ENCODE peak calls at places on chromosomes 11 and 22, in seven cellular contexts. One of them, this sample, is unnamed.

GRCh38 chr11:117171007-117171647 is 7.4 kb upstream of the SIDT2 start:
- DNase-seq in brain microvascular endothelial cell: no peak
- DNase-seq in choroid plexus epithelial cell: no peak
- DNase-seq in dorsolateral prefrontal cortex: no peak
- DNase-seq in CD4-positive, alpha-beta memory T cell: no peak
- DNase-seq in fibroblast of lung: no peak
- DNase-seq in lower leg skin: peak
- DNase-seq in this sample: no peak

GRCh38 chr11:26947904-26948639 is 45.8 kb upstream of the FIBIN start:
- DNase-seq in brain microvascular endothelial cell: peak
- DNase-seq in choroid plexus epithelial cell: peak
- DNase-seq in dorsolateral prefrontal cortex: no peak
- DNase-seq in CD4-positive, alpha-beta memory T cell: no peak
- DNase-seq in fibroblast of lung: peak
- DNase-seq in lower leg skin: no peak
- DNase-seq in this sample: no peak

GRCh38 chr11:74138572-74138971 is 32.2 kb downstream of the C2CD3 start:
- DNase-seq in brain microvascular endothelial cell: peak
- DNase-seq in choroid plexus epithelial cell: peak
- DNase-seq in dorsolateral prefrontal cortex: no peak
- DNase-seq in CD4-positive, alpha-beta memory T cell: no peak
- DNase-seq in fibroblast of lung: peak
- DNase-seq in lower leg skin: no peak
- DNase-seq in this sample: no peak

GRCh38 chr22:47333625-47334024 is 571.2 kb downstream of the TBC1D22A start:
- DNase-seq in brain microvascular endothelial cell: peak
- DNase-seq in choroid plexus epithelial cell: peak
- DNase-seq in dorsolateral prefrontal cortex: no peak
- DNase-seq in CD4-positive, alpha-beta memory T cell: no peak
- DNase-seq in fibroblast of lung: peak
- DNase-seq in lower leg skin: peak
- DNase-seq in this sample: no peak

GRCh38 chr11:33706961-33707360 is 6.3 kb upstream of the C11orf91 start:
- DNase-seq in brain microvascular endothelial cell: no peak
- DNase-seq in choroid plexus epithelial cell: no peak
- DNase-seq in dorsolateral prefrontal cortex: no peak
- DNase-seq in CD4-positive, alpha-beta memory T cell: no peak
- DNase-seq in fibroblast of lung: no peak
- DNase-seq in lower leg skin: no peak
- DNase-seq in this sample: no peak

GRCh38 chr11:8768625-8769333 is 86.2 kb downstream of the RPL27A start:
- DNase-seq in brain microvascular endothelial cell: peak
- DNase-seq in choroid plexus epithelial cell: peak
- DNase-seq in dorsolateral prefrontal cortex: no peak
- DNase-seq in CD4-positive, alpha-beta memory T cell: no peak
- DNase-seq in fibroblast of lung: peak
- DNase-seq in lower leg skin: peak
- DNase-seq in this sample: peak

GRCh38 chr11:44437122-44437521 is 127.2 kb upstream of the ALX4 start:
- DNase-seq in brain microvascular endothelial cell: no peak
- DNase-seq in choroid plexus epithelial cell: no peak
- DNase-seq in dorsolateral prefrontal cortex: no peak
- DNase-seq in CD4-positive, alpha-beta memory T cell: no peak
- DNase-seq in fibroblast of lung: no peak
- DNase-seq in lower leg skin: no peak
- DNase-seq in this sample: no peak

GRCh38 chr11:115054541-115055538 is 376.5 kb downstream of the NXPE2 start:
- DNase-seq in brain microvascular endothelial cell: no peak
- DNase-seq in choroid plexus epithelial cell: no peak
- DNase-seq in dorsolateral prefrontal cortex: no peak
- DNase-seq in CD4-positive, alpha-beta memory T cell: no peak
- DNase-seq in fibroblast of lung: peak
- DNase-seq in lower leg skin: no peak
- DNase-seq in this sample: no peak

GRCh38 chr11:106449756-106450155 is 372.3 kb downstream of the AASDHPPT start:
- DNase-seq in brain microvascular endothelial cell: no peak
- DNase-seq in choroid plexus epithelial cell: no peak
- DNase-seq in dorsolateral prefrontal cortex: no peak
- DNase-seq in CD4-positive, alpha-beta memory T cell: no peak
- DNase-seq in fibroblast of lung: no peak
- DNase-seq in lower leg skin: no peak
- DNase-seq in this sample: no peak

GRCh38 chr11:1086171-1087102 is 11.8 kb downstream of the MUC2 start:
- DNase-seq in brain microvascular endothelial cell: no peak
- DNase-seq in choroid plexus epithelial cell: no peak
- DNase-seq in dorsolateral prefrontal cortex: no peak
- DNase-seq in CD4-positive, alpha-beta memory T cell: no peak
- DNase-seq in fibroblast of lung: no peak
- DNase-seq in lower leg skin: no peak
- DNase-seq in this sample: peak

GRCh38 chr11:63749624-63750023 is 19.0 kb downstream of the ZFTA start:
- DNase-seq in brain microvascular endothelial cell: no peak
- DNase-seq in choroid plexus epithelial cell: no peak
- DNase-seq in dorsolateral prefrontal cortex: no peak
- DNase-seq in CD4-positive, alpha-beta memory T cell: no peak
- DNase-seq in fibroblast of lung: no peak
- DNase-seq in lower leg skin: peak
- DNase-seq in this sample: no peak

GRCh38 chr11:128453444-128454336 is 133.7 kb downstream of the ETS1 start:
- DNase-seq in brain microvascular endothelial cell: peak
- DNase-seq in choroid plexus epithelial cell: peak
- DNase-seq in dorsolateral prefrontal cortex: peak
- DNase-seq in CD4-positive, alpha-beta memory T cell: peak
- DNase-seq in fibroblast of lung: peak
- DNase-seq in lower leg skin: peak
- DNase-seq in this sample: peak

GRCh38 chr11:128448981-128449713 is 138.2 kb downstream of the ETS1 start:
- DNase-seq in brain microvascular endothelial cell: no peak
- DNase-seq in choroid plexus epithelial cell: peak
- DNase-seq in dorsolateral prefrontal cortex: no peak
- DNase-seq in CD4-positive, alpha-beta memory T cell: no peak
- DNase-seq in fibroblast of lung: peak
- DNase-seq in lower leg skin: no peak
- DNase-seq in this sample: no peak

GRCh38 chr11:128448487-128448886 is 138.9 kb downstream of the ETS1 start:
- DNase-seq in brain microvascular endothelial cell: peak
- DNase-seq in choroid plexus epithelial cell: peak
- DNase-seq in dorsolateral prefrontal cortex: no peak
- DNase-seq in CD4-positive, alpha-beta memory T cell: no peak
- DNase-seq in fibroblast of lung: peak
- DNase-seq in lower leg skin: peak
- DNase-seq in this sample: no peak

GRCh38 chr11:128451651-128452470 is 135.5 kb downstream of the ETS1 start:
- DNase-seq in brain microvascular endothelial cell: peak
- DNase-seq in choroid plexus epithelial cell: peak
- DNase-seq in dorsolateral prefrontal cortex: peak
- DNase-seq in CD4-positive, alpha-beta memory T cell: no peak
- DNase-seq in fibroblast of lung: peak
- DNase-seq in lower leg skin: peak
- DNase-seq in this sample: peak

GRCh38 chr11:128450882-128451647 is 136.3 kb downstream of the ETS1 start:
- DNase-seq in brain microvascular endothelial cell: no peak
- DNase-seq in choroid plexus epithelial cell: no peak
- DNase-seq in dorsolateral prefrontal cortex: no peak
- DNase-seq in CD4-positive, alpha-beta memory T cell: no peak
- DNase-seq in fibroblast of lung: no peak
- DNase-seq in lower leg skin: peak
- DNase-seq in this sample: no peak
- H3K4me3 ChIP-seq in brain microvascular endothelial cell: peak
- H3K4me3 ChIP-seq in choroid plexus epithelial cell: peak
- H3K4me3 ChIP-seq in dorsolateral prefrontal cortex: peak
- H3K4me3 ChIP-seq in CD4-positive, alpha-beta memory T cell: no peak
- H3K4me3 ChIP-seq in fibroblast of lung: no peak
- H3K4me3 ChIP-seq in lower leg skin: no peak
- H3K4me3 ChIP-seq in this sample: peak

GRCh38 chr22:19958083-19959042 is 16.7 kb upstream of the TXNRD2 start:
- DNase-seq in brain microvascular endothelial cell: no peak
- DNase-seq in choroid plexus epithelial cell: peak
- DNase-seq in dorsolateral prefrontal cortex: no peak
- DNase-seq in CD4-positive, alpha-beta memory T cell: no peak
- DNase-seq in fibroblast of lung: peak
- DNase-seq in lower leg skin: no peak
- DNase-seq in this sample: peak
- H3K4me3 ChIP-seq in brain microvascular endothelial cell: no peak
- H3K4me3 ChIP-seq in choroid plexus epithelial cell: no peak
- H3K4me3 ChIP-seq in dorsolateral prefrontal cortex: no peak
- H3K4me3 ChIP-seq in CD4-positive, alpha-beta memory T cell: no peak
- H3K4me3 ChIP-seq in fibroblast of lung: no peak
- H3K4me3 ChIP-seq in lower leg skin: no peak
- H3K4me3 ChIP-seq in this sample: peak

GRCh38 chr11:46389450-46390330 is 1.9 kb downstream of the CHRM4 start:
- DNase-seq in brain microvascular endothelial cell: peak
- DNase-seq in choroid plexus epithelial cell: peak
- DNase-seq in dorsolateral prefrontal cortex: peak
- DNase-seq in CD4-positive, alpha-beta memory T cell: no peak
- DNase-seq in fibroblast of lung: peak
- DNase-seq in lower leg skin: peak
- DNase-seq in this sample: no peak

GRCh38 chr11:46387456-46387855 is 4.1 kb downstream of the CHRM4 start:
- DNase-seq in brain microvascular endothelial cell: no peak
- DNase-seq in choroid plexus epithelial cell: no peak
- DNase-seq in dorsolateral prefrontal cortex: no peak
- DNase-seq in CD4-positive, alpha-beta memory T cell: no peak
- DNase-seq in fibroblast of lung: no peak
- DNase-seq in lower leg skin: no peak
- DNase-seq in this sample: no peak

GRCh38 chr11:46390331-46391171 is 1.0 kb downstream of the CHRM4 start:
- DNase-seq in brain microvascular endothelial cell: no peak
- DNase-seq in choroid plexus epithelial cell: no peak
- DNase-seq in dorsolateral prefrontal cortex: no peak
- DNase-seq in CD4-positive, alpha-beta memory T cell: no peak
- DNase-seq in fibroblast of lung: no peak
- DNase-seq in lower leg skin: no peak
- DNase-seq in this sample: no peak

GRCh38 chr11:46387919-46388618 is 3.5 kb downstream of the CHRM4 start:
- DNase-seq in brain microvascular endothelial cell: no peak
- DNase-seq in choroid plexus epithelial cell: no peak
- DNase-seq in dorsolateral prefrontal cortex: peak
- DNase-seq in CD4-positive, alpha-beta memory T cell: no peak
- DNase-seq in fibroblast of lung: no peak
- DNase-seq in lower leg skin: no peak
- DNase-seq in this sample: no peak

DNA sequence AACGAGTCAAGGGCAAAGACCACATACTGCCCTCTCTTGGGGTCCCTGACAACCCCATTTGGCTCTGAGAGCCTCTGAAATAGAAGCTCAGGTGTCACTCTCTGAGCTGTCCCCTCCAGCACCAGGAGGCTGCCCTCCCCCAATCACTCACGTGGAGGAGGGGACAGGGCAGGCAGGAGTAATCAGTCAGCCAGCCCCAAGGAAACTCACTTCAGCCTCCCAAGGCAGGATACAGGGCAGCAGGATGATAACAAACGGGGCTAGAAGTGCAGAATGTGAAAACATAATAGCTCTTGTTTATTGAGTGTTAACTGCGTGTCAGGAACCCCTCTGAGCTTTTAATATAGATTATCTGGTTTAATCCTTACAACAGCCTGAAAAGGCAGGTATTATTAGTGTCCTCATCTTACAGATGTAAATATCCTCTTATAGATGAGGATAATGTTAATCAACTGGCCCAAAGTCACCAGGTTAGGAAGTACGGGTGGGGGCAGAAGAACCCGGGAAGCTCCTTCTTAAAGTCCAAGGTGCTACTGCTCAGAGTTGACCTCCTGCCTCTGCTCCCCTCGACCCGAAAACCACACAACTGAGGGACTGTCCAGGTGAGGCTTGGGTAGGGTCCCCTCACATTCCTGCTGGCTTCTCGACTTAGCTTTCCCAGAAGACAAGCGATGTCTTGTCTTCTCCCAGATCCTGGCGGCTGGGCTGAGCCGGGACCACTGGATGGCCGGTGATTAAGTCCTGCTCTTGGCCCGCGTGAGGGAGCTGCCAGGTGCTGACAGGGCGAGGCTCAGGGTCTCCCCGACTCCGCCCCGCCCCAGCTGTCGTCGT is 2.7 kb downstream of the CHRM4 start:
- DNase-seq in brain microvascular endothelial cell: no peak
- DNase-seq in choroid plexus epithelial cell: no peak
- DNase-seq in dorsolateral prefrontal cortex: no peak
- DNase-seq in CD4-positive, alpha-beta memory T cell: no peak
- DNase-seq in fibroblast of lung: no peak
- DNase-seq in lower leg skin: no peak
- DNase-seq in this sample: peak
- H3K4me3 ChIP-seq in brain microvascular endothelial cell: peak
- H3K4me3 ChIP-seq in choroid plexus epithelial cell: peak
- H3K4me3 ChIP-seq in dorsolateral prefrontal cortex: peak
- H3K4me3 ChIP-seq in CD4-positive, alpha-beta memory T cell: no peak
- H3K4me3 ChIP-seq in fibroblast of lung: no peak
- H3K4me3 ChIP-seq in lower leg skin: no peak
- H3K4me3 ChIP-seq in this sample: peak

DNA sequence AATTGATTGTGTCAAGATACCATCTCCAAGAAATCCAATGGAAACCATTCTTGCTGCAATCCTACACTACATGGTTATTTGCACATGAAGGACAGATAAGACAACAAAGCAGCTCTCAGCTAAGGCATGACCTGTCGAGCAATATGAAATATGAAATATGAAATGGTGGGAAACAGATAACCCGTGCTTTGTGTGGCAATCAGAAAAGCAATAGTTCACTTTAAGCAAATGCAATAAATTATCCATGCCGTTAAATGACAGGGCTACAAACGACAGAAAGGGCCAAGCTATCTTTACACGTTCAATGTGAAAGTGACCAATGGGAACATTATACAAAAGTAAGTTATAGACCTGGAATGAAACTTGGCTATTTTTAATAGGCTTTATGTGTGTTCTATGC is 35.2 kb downstream of the KMT5B start:
- DNase-seq in brain microvascular endothelial cell: no peak
- DNase-seq in choroid plexus epithelial cell: no peak
- DNase-seq in dorsolateral prefrontal cortex: no peak
- DNase-seq in CD4-positive, alpha-beta memory T cell: no peak
- DNase-seq in fibroblast of lung: no peak
- DNase-seq in lower leg skin: no peak
- DNase-seq in this sample: no peak
- H3K4me3 ChIP-seq in brain microvascular endothelial cell: no peak
- H3K4me3 ChIP-seq in choroid plexus epithelial cell: no peak
- H3K4me3 ChIP-seq in dorsolateral prefrontal cortex: no peak
- H3K4me3 ChIP-seq in CD4-positive, alpha-beta memory T cell: no peak
- H3K4me3 ChIP-seq in fibroblast of lung: no peak
- H3K4me3 ChIP-seq in lower leg skin: no peak
- H3K4me3 ChIP-seq in this sample: no peak

DNA sequence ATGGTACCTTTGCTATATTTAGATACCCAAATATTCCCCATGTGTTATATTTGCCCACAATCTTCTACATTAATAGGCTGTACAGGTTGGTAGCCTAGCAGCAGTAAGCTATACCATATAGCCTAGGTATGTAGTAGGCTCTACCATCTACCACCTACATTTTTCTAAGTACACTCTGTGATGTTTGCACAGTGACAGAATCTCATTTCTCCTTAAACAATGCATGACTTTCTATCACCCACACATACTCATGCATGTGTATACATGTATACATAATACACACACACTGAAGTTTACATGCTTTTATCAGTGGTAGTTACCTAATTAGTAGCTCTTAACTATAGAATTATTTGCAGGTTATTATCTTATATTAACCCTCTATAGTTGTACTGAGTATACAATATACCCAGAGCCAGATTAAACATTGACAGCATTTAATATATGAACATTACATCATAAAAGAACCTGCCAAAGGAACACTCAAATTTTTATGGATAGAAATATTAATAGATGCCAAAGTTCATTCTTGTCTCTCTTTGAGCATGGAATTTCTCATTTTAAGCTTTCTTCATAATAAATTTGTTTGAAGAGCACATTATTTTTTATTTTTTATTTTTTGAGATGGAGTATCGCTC is 51.4 kb downstream of the ELP4 start:
- DNase-seq in brain microvascular endothelial cell: no peak
- DNase-seq in choroid plexus epithelial cell: no peak
- DNase-seq in dorsolateral prefrontal cortex: no peak
- DNase-seq in CD4-positive, alpha-beta memory T cell: no peak
- DNase-seq in fibroblast of lung: no peak
- DNase-seq in lower leg skin: no peak
- DNase-seq in this sample: no peak
- H3K4me3 ChIP-seq in brain microvascular endothelial cell: no peak
- H3K4me3 ChIP-seq in choroid plexus epithelial cell: no peak
- H3K4me3 ChIP-seq in dorsolateral prefrontal cortex: no peak
- H3K4me3 ChIP-seq in CD4-positive, alpha-beta memory T cell: no peak
- H3K4me3 ChIP-seq in fibroblast of lung: no peak
- H3K4me3 ChIP-seq in lower leg skin: no peak
- H3K4me3 ChIP-seq in this sample: no peak